ENCODE peak calls at places on chromosomes 2 and 18, in nine cellular contexts. S is aorta, D is A673, E is H1, Y is endodermal cell, T is T-helper 17 cell, H is heart right ventricle, A is BE2C, Z is body of pancreas. C is an unnamed sample. For H3K9me3, the result is how much of the 10 kb centered on the place peaks cover.

GRCh38 chr18:22556271-22556990 is 138.7 kb upstream of the CTAGE1 start:
- DNase-seq in Y (no peak), E (no peak), T (no peak), Z (peak), S (peak), A (peak), D (no peak), H (peak), C (peak)

GRCh38 chr2:230137902-230138539 is 69.3 kb upstream of the SLC16A14 start:
- DNase-seq in T (no peak), S (no peak), Z (no peak), A (no peak), H (no peak), E (no peak), D (no peak), Y (no peak), C (no peak)

GRCh38 chr2:30512243-30512866 is 65.3 kb downstream of the LCLAT1 start:
- DNase-seq in S (no peak), Y (no peak), T (no peak), D (no peak), H (no peak), Z (no peak), A (no peak), E (no peak), C (no peak)

GRCh38 chr2:100292022-100292580 is 30.2 kb downstream of the LONRF2 start:
- DNase-seq in S (no peak), Z (peak), H (no peak), D (peak), E (no peak), A (peak), Y (peak), T (no peak), C (no peak)

GRCh38 chr2:175431054-175431780 is 249.7 kb upstream of the ATP5MC3 start:
- DNase-seq in Z (no peak), E (no peak), D (peak), T (no peak), H (no peak), S (no peak), A (peak), Y (no peak), C (no peak)

GRCh38 chr2:200735061-200735460 is 76.6 kb upstream of the BZW1 start:
- DNase-seq in S (no peak), Z (no peak), E (no peak), D (peak), H (no peak), T (no peak), Y (no peak), A (no peak), C (no peak)

GRCh38 chr2:38515155-38516074 is 87.3 kb downstream of the HNRNPLL start:
- DNase-seq in H (peak), Y (no peak), Z (peak), D (no peak), T (no peak), E (no peak), S (peak), A (peak), C (no peak)

GRCh38 chr2:246489-247145 is 17.2 kb downstream of the SH3YL1 start:
- DNase-seq in T (peak), E (no peak), Z (peak), D (peak), S (no peak), Y (peak), A (peak), H (peak), C (no peak)

GRCh38 chr2:101697794-101698418 is 399 bp downstream of the MAP4K4 start:
- DNase-seq in A (peak), E (no peak), T (no peak), S (peak), Y (peak), H (no peak), D (no peak), Z (peak), C (peak)

GRCh38 chr2:101672047-101672446 is 25.5 kb upstream of the MAP4K4 start:
- DNase-seq in T (no peak), E (no peak), H (no peak), Z (no peak), D (no peak), Y (no peak), S (no peak), A (no peak), C (no peak)

GRCh38 chr2:71926860-71927756 is 220.6 kb downstream of the CYP26B1 start:
- DNase-seq in E (no peak), D (no peak), A (no peak), S (no peak), Z (no peak), H (no peak), Y (peak), T (no peak), C (no peak)

GRCh38 chr2:54602736-54603322 is 120.6 kb upstream of the EML6 start:
- DNase-seq in A (no peak), Z (no peak), H (no peak), S (no peak), Y (no peak), T (no peak), D (no peak), E (no peak), C (no peak)

GRCh38 chr2:232481322-232482140 is 6.1 kb downstream of the ECEL1 start:
- DNase-seq in S (peak), D (no peak), T (no peak), Y (peak), H (no peak), E (no peak), Z (no peak), A (no peak), C (no peak)

DNA sequence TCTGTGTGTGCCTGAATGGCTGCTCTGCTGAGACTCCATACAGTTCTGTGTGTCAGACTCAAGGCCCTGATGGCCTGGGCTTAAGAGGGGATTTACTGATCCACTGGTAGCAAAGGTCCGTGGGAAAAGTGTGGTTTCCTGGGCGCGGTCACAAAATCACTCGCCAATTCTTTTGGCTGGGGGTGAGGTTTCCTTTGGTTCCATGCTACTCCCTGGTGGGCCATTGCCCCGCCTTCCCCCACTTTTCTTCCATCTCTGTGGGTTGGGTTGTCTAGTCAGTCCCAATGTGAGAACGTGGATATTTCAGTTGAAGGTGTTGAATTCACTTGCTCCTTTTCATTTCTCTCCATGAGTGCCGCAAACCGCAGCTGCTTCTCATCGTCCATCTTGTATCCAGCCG is 162.7 kb upstream of the NRXN1 start:
- DNase-seq in Z (no peak), Y (no peak), D (no peak), S (no peak), H (no peak), T (no peak), A (no peak), E (no peak), C (no peak)
- H3K9me3 ChIP-seq in Z (under half), Y (under half), D (under half), S (under half), H (under half), T (under half), A (under half), E (under half), C (under half)

GRCh38 chr2:16223481-16224177 is 283.3 kb downstream of the MYCN start:
- DNase-seq in T (no peak), Y (no peak), Z (no peak), H (no peak), E (no peak), S (no peak), D (no peak), A (peak), C (no peak)

GRCh38 chr2:16224298-16225045 is 284.1 kb downstream of the MYCN start:
- DNase-seq in D (no peak), A (peak), T (no peak), S (no peak), E (no peak), H (no peak), Z (no peak), Y (no peak), C (no peak)

GRCh38 chr2:16225545-16225944 is 285.2 kb downstream of the MYCN start:
- DNase-seq in Z (no peak), T (no peak), E (no peak), H (no peak), Y (peak), D (no peak), S (no peak), A (peak), C (no peak)

GRCh38 chr2:16226381-16226780 is 286.0 kb downstream of the MYCN start:
- DNase-seq in S (no peak), A (peak), Y (no peak), E (no peak), H (no peak), Z (no peak), D (no peak), T (no peak), C (no peak)

GRCh38 chr2:16225071-16225470 is 284.7 kb downstream of the MYCN start:
- DNase-seq in A (peak), D (no peak), T (no peak), Y (no peak), Z (no peak), S (no peak), E (no peak), H (no peak), C (no peak)
- H3K9me3 ChIP-seq in A (under half), D (under half), T (under half), Y (under half), Z (under half), S (under half), E (under half), H (under half), C (under half)

GRCh38 chr2:4012197-4012596 is 308.8 kb downstream of the DCDC2C start:
- DNase-seq in Y (no peak), T (no peak), E (no peak), Z (no peak), H (no peak), S (no peak), D (no peak), A (no peak), C (no peak)
- H3K9me3 ChIP-seq in Y (under half), T (under half), E (under half), Z (under half), H (under half), S (under half), D (under half), A (under half), C (under half)

GRCh38 chr18:79901665-79902064 is 49.8 kb downstream of the SLC66A2 start:
- DNase-seq in A (no peak), Z (peak), S (no peak), E (no peak), T (no peak), H (no peak), D (no peak), Y (no peak), C (peak)

GRCh38 chr18:79898952-79899608 is 52.4 kb downstream of the SLC66A2 start:
- DNase-seq in H (no peak), A (no peak), T (no peak), E (no peak), Y (no peak), S (no peak), Z (peak), D (no peak), C (no peak)

GRCh38 chr18:79900610-79901570 is 50.6 kb downstream of the SLC66A2 start:
- DNase-seq in A (no peak), E (no peak), Z (peak), T (no peak), D (no peak), S (no peak), H (no peak), Y (peak), C (no peak)

GRCh38 chr18:79897940-79898625 is 53.4 kb downstream of the SLC66A2 start:
- DNase-seq in D (no peak), Y (no peak), S (no peak), Z (peak), A (no peak), H (no peak), E (no peak), T (no peak), C (peak)

GRCh38 chr18:79899609-79900435 is 51.6 kb downstream of the SLC66A2 start:
- DNase-seq in T (no peak), S (no peak), Z (peak), A (no peak), Y (peak), E (no peak), D (no peak), H (no peak), C (no peak)
- H3K9me3 ChIP-seq in T (under half), S (under half), Z (under half), A (under half), Y (under half), E (half or more), D (half or more), H (under half), C (under half)